ENCODE peak calls at places on chromosomes 7 and 10, in seven cellular contexts. X, R, Q, C, F, D and G are unnamed samples.

GRCh38 chr10:24034571-24034970 is 174.4 kb upstream of the KIAA1217 start:
- DNase-seq in R (no peak), Q (peak; percentile 13), X (no peak), F (no peak), C (no peak), D (peak; percentile 45), G (no peak)

GRCh38 chr10:114174462-114175190 is 623 bp upstream of the CCDC186 start:
- DNase-seq in Q (no peak), D (peak; percentile 83), F (no peak), C (peak; percentile 32), R (peak; percentile 82), X (peak; percentile 80), G (no peak)

GRCh38 chr7:138756591-138757222 is 41.1 kb upstream of the TMEM213 start:
- DNase-seq in F (no peak), Q (no peak), D (no peak), X (no peak), R (no peak), C (no peak), G (no peak)

GRCh38 chr10:113522460-113522859 is 30.4 kb upstream of the HABP2 start:
- DNase-seq in X (no peak), Q (peak; percentile 44), F (no peak), R (no peak), C (no peak), D (no peak), G (no peak)

GRCh38 chr10:47207280-47207613 is 92.8 kb upstream of the GDF10 start:
- DNase-seq in X (no peak), F (no peak), R (peak; percentile 69), C (no peak), D (no peak), Q (no peak), G (no peak)

GRCh38 chr10:79488303-79488702 is 24.0 kb upstream of the EIF5AL1 start:
- DNase-seq in C (peak; percentile 57), X (no peak), D (peak; percentile 90), Q (peak; percentile 86), R (no peak), F (no peak), G (no peak)

GRCh38 chr10:93566435-93567276 is at the start of gene FFAR4:
- DNase-seq in C (peak; percentile 56), X (no peak), D (no peak), F (no peak), R (peak; percentile 80), Q (peak; percentile 49), G (no peak)

GRCh38 chr7:137989127-137989526 is 12.8 kb downstream of the CREB3L2 start:
- DNase-seq in F (no peak), D (no peak), C (no peak), Q (no peak), R (no peak), X (no peak), G (no peak)

GRCh38 chr7:26091933-26092332 is 60.1 kb upstream of the NFE2L3 start:
- DNase-seq in D (no peak), Q (peak; percentile 82), C (no peak), X (no peak), R (no peak), F (no peak), G (no peak)

GRCh38 chr7:127154101-127154500 is 98.6 kb downstream of the GRM8 start:
- DNase-seq in R (no peak), X (no peak), Q (peak; percentile 4), F (no peak), D (no peak), C (no peak), G (no peak)

GRCh38 chr10:128751284-128751683 is 625.1 kb upstream of the MKI67 start:
- DNase-seq in R (no peak), X (no peak), D (no peak), Q (no peak), F (no peak), C (no peak), G (no peak)

GRCh38 chr7:149245244-149245643 is 5.8 kb downstream of the ZNF212 start:
- DNase-seq in X (no peak), D (no peak), Q (no peak), F (no peak), R (no peak), C (no peak), G (no peak)

GRCh38 chr7:35975851-35976454 is 175.1 kb downstream of the SEPTIN7 start:
- DNase-seq in F (no peak), Q (peak; percentile 81), D (no peak), X (peak; percentile 59), R (no peak), C (no peak), G (no peak)

GRCh38 chr7:48274662-48275061 is 103.4 kb downstream of the ABCA13 start:
- DNase-seq in X (no peak), D (no peak), F (no peak), C (no peak), Q (peak; percentile 59), R (no peak), G (no peak)

GRCh38 chr10:49364747-49365146 is 31.1 kb downstream of the DRGX start:
- DNase-seq in Q (no peak), R (no peak), D (no peak), C (no peak), F (no peak), X (no peak), G (no peak)

GRCh38 chr10:70293169-70293813 is 9.5 kb upstream of the NPFFR1 start:
- DNase-seq in C (no peak), Q (peak; percentile 7), F (no peak), R (no peak), D (no peak), X (no peak), G (no peak)

GRCh38 chr10:129842031-129842430 is 122.0 kb downstream of the EBF3 start:
- DNase-seq in C (no peak), D (no peak), Q (no peak), F (no peak), R (no peak), X (no peak), G (no peak)

GRCh38 chr7:22594020-22594419 is 94.0 kb upstream of the STEAP1B start:
- DNase-seq in R (no peak), F (no peak), X (no peak), C (no peak), D (no peak), Q (no peak), G (no peak)

GRCh38 chr7:28955723-28956607 is 2.2 kb downstream of the TRIL start:
- DNase-seq in F (peak; percentile 17), R (peak; percentile 90), D (peak; percentile 95), Q (peak; percentile 87), C (peak; percentile 85), X (no peak), G (no peak)

GRCh38 chr7:106071356-106071998 is 40.6 kb downstream of the SYPL1 start:
- DNase-seq in F (no peak), C (no peak), D (peak; percentile 86), R (peak; percentile 62), Q (peak; percentile 96), X (no peak), G (peak; percentile 6)

GRCh38 chr10:128721851-128722250 is 595.6 kb upstream of the MKI67 start:
- DNase-seq in R (no peak), F (no peak), Q (peak; percentile 14), C (no peak), X (no peak), D (no peak), G (no peak)

GRCh38 chr10:3776796-3777571 is 8.0 kb downstream of the KLF6 start:
- DNase-seq in X (peak; percentile 81), D (no peak), C (no peak), F (no peak), Q (peak; percentile 40), R (no peak), G (peak; percentile 48)
- H3K4me3 ChIP-seq in X (peak overlapping the region; percentile 12), D (no peak overlapping the region), C (no peak overlapping the region), F (no peak overlapping the region), Q (no peak overlapping the region), R (peak overlapping the region; percentile 29), G (peak overlapping the region; percentile 22)

GRCh38 chr7:87144173-87144657 is 8.0 kb upstream of the DMTF1 start:
- DNase-seq in F (no peak), R (no peak), D (no peak), X (no peak), Q (no peak), C (no peak), G (no peak)
- H3K27ac ChIP-seq in F (no peak overlapping the region), R (no peak overlapping the region), D (no peak overlapping the region), X (no peak overlapping the region), Q (no peak overlapping the region), C (no peak overlapping the region), G (no peak overlapping the region)

DNA sequence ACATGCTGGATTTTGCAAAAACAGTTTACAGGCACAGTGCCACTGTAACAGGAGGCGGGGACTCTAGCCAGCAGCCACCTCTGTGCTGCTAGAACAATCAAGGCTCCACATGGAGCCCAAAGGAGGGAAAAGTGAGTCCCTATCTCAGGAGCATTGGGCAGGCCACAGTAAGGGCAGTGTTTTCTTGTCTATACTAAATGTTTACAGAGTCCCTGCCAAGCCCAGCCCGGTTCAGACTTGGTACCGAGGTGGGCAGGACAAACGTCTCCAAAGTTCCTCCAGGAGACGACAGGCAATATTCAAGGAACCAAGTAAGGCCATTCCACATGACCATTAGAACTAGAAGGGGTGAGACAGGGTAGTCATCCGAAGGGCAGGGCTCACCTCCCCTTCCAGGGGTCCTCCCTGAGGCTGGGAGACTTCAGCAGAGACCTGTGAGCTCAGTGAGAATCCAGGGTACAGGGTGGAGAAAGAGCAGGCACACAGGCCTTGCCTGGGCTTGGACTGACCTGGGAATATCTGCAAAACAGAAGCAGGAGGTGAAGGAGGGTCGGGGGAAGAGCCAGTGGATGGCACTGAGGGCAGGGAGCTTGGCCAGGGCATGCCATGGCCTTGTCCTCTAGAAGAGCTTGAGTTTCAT is 90.8 kb upstream of the NPS start:
- DNase-seq in C (no peak), R (no peak), F (no peak), X (no peak), Q (no peak), D (no peak), G (no peak)
- H3K4me3 ChIP-seq in C (no peak overlapping the region), R (no peak overlapping the region), F (no peak overlapping the region), X (no peak overlapping the region), Q (no peak overlapping the region), D (no peak overlapping the region), G (no peak overlapping the region)

GRCh38 chr10:124690971-124691370 is 53.2 kb downstream of the FAM53B start:
- DNase-seq in C (no peak), D (no peak), X (no peak), Q (no peak), R (no peak), F (no peak), G (no peak)

GRCh38 chr10:124691448-124692435 is 52.4 kb downstream of the FAM53B start:
- DNase-seq in R (no peak), Q (no peak), D (peak; percentile 54), X (peak; percentile 40), F (no peak), C (peak; percentile 23), G (no peak)

GRCh38 chr10:124688366-124688765 is 55.8 kb downstream of the FAM53B start:
- DNase-seq in R (no peak), D (no peak), F (no peak), Q (no peak), X (no peak), C (no peak), G (no peak)

GRCh38 chr10:124688889-124689670 is 55.1 kb downstream of the FAM53B start:
- DNase-seq in X (peak; percentile 82), Q (peak; percentile 86), R (peak; percentile 14), F (no peak), D (no peak), C (no peak), G (no peak)

DNA sequence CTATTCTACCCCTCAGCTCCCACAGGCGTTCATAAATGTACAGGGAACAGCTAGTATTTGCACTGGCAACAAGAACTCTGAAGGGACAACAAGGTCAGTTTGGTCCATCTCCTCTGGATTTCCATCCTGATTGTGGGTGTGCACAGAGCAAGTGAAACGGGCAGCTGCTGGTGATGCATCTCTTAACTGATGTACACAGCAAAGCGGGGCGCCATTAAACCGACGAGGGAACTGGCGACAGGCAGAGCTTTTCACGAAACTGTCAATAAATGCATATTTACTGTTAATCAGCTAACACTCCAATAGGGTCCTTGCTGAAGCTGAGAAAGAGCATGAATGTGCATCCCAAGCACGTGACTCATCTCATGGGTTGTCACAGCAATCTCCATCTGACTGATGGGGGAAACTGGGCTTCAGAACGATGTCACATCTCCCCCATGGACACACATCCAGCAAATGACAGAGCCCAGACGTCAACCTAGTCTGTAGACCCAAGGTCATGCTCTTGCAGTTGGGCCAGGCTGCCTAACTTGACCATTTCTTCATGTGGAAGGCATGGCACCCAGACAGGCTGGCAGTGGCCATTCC is 54.2 kb downstream of the FAM53B start:
- DNase-seq in Q (no peak), F (no peak), C (no peak), R (no peak), D (no peak), X (no peak), G (no peak)
- H3K27ac ChIP-seq in Q (no peak overlapping the region), F (no peak overlapping the region), C (peak overlapping the region; percentile 76), R (no peak overlapping the region), D (no peak overlapping the region), X (peak overlapping the region; percentile 48), G (no peak overlapping the region)